ENCODE peak calls at places on chromosome 2, in ten cellular contexts. B is K562; Q is NCI-H446 treated with DMSO at 0.1 percent for 48 hours; E is retina; S is uterus; F is globus pallidus; L is skeletal muscle cell; V is sciatic nerve; Z is activated T-helper 1 cell treated with anti-CD3 and anti-CD28 coated beads, Interleukin-12 subunit alpha, Interleukin-12 subunit beta, Interleukin-2, Interleukin-4 antibody, amounts not matched to agents 30 ng/mL and 10 ng/mL and 1 ng/mL, durations not matched to agents 14 hours and 24 hours and 36 hours; D is aorta. O is an unnamed sample.

GRCh38 chr2:75476778-75477177 is 84.0 kb downstream of the EVA1A start:
- DNase-seq in Q (no peak), L (peak), V (no peak), Z (no peak), S (no peak), B (no peak), E (peak), D (no peak), F (no peak), O (no peak)

GRCh38 chr2:172655091-172655837 is 80.4 kb upstream of the RAPGEF4 start:
- DNase-seq in Q (no peak), L (peak), S (no peak), B (no peak), E (no peak), F (no peak), Z (no peak), D (no peak), V (no peak), O (no peak)

GRCh38 chr2:118371500-118371899 is 283.2 kb downstream of the INSIG2 start:
- DNase-seq in V (no peak), E (peak), D (no peak), F (peak), B (no peak), L (no peak), Q (no peak), Z (no peak), S (no peak), O (peak)

GRCh38 chr2:230312638-230313037 is 14.4 kb upstream of the SP140L start:
- DNase-seq in Q (no peak), S (no peak), F (no peak), D (no peak), B (no peak), L (no peak), Z (no peak), E (no peak), V (no peak), O (no peak)

GRCh38 chr2:30226144-30227032 is 4.9 kb upstream of the LBH start:
- DNase-seq in L (no peak), V (no peak), E (no peak), Q (no peak), S (no peak), F (no peak), Z (no peak), B (no peak), D (no peak), O (no peak)

GRCh38 chr2:233700028-233700635 is 7.4 kb downstream of the UGT1A6 start:
- DNase-seq in V (no peak), D (no peak), L (no peak), Q (no peak), Z (no peak), F (no peak), S (no peak), E (peak), B (no peak), O (peak)

GRCh38 chr2:27627963-27628766 is 647 bp downstream of the CCDC121 start:
- DNase-seq in E (peak), V (no peak), Q (no peak), F (no peak), Z (no peak), D (no peak), B (no peak), S (no peak), L (peak), O (peak)

GRCh38 chr2:45067859-45068642 is 58.8 kb upstream of the SIX2 start:
- DNase-seq in L (peak), S (no peak), E (peak), F (no peak), Z (no peak), D (no peak), V (no peak), B (no peak), Q (no peak), O (no peak)

GRCh38 chr2:102020596-102021170 is 28.9 kb downstream of the IL1R2 start:
- DNase-seq in Q (peak), F (peak), D (peak), E (peak), B (peak), V (peak), Z (peak), L (peak), S (peak), O (peak)

GRCh38 chr2:85255456-85255812 is 72.4 kb downstream of the TGOLN2 start:
- DNase-seq in S (no peak), E (no peak), Z (no peak), F (no peak), V (no peak), L (no peak), B (no peak), Q (no peak), D (no peak), O (no peak)

GRCh38 chr2:16127958-16128357 is 187.6 kb downstream of the MYCN start:
- DNase-seq in D (no peak), S (no peak), L (no peak), F (no peak), V (no peak), B (no peak), Z (no peak), Q (no peak), E (no peak), O (no peak)

GRCh38 chr2:196431957-196432356 is 207.6 kb upstream of the CCDC150 start:
- DNase-seq in F (peak), Z (no peak), S (no peak), E (no peak), L (no peak), V (no peak), Q (peak), D (no peak), B (no peak), O (peak)

GRCh38 chr2:28750316-28751101 is 1.1 kb upstream of the PPP1CB start:
- DNase-seq in E (peak), V (no peak), B (peak), D (no peak), F (peak), Q (no peak), L (no peak), S (no peak), Z (peak), O (peak)

GRCh38 chr2:66771359-66771978 is 336.5 kb downstream of the MEIS1 start:
- DNase-seq in V (no peak), S (no peak), L (no peak), E (no peak), Q (no peak), F (no peak), B (no peak), Z (no peak), D (no peak), O (no peak)

GRCh38 chr2:2662847-2663356 is 331.8 kb upstream of the MYT1L start:
- DNase-seq in Q (no peak), L (no peak), V (no peak), S (no peak), Z (no peak), F (no peak), E (no peak), D (no peak), B (no peak), O (no peak)

GRCh38 chr2:160388464-160389263 is 104.9 kb downstream of the RBMS1 start:
- DNase-seq in Q (no peak), S (no peak), Z (peak), F (peak), B (no peak), L (no peak), E (peak), D (no peak), V (no peak), O (peak)

GRCh38 chr2:238286551-238286950 is 1.9 kb downstream of the PER2 start:
- DNase-seq in V (no peak), L (peak), Q (peak), Z (no peak), F (no peak), B (no peak), D (peak), E (no peak), S (peak), O (peak)

GRCh38 chr2:20611077-20611843 is 39.6 kb downstream of the HS1BP3 start:
- DNase-seq in Q (no peak), V (peak), E (no peak), D (peak), F (no peak), S (peak), Z (no peak), B (peak), L (peak), O (peak)

GRCh38 chr2:196546151-196546919 is 93.2 kb upstream of the CCDC150 start:
- DNase-seq in V (no peak), S (no peak), B (no peak), Q (no peak), L (no peak), E (no peak), F (no peak), Z (no peak), D (no peak), O (no peak)

GRCh38 chr2:45330617-45331016 is 280.4 kb downstream of the SRBD1 start:
- DNase-seq in V (no peak), E (no peak), D (no peak), S (no peak), Z (no peak), Q (no peak), L (no peak), B (no peak), F (no peak), O (no peak)

GRCh38 chr2:197309369-197310231 is 980 bp downstream of the ANKRD44 start:
- DNase-seq in D (peak), B (no peak), E (peak), Q (no peak), F (no peak), V (peak), S (peak), Z (peak), L (no peak), O (peak)

GRCh38 chr2:156435392-156435724 is 821 bp upstream of the GPD2 start:
- DNase-seq in Z (no peak), F (peak), D (no peak), S (no peak), B (no peak), V (no peak), Q (no peak), L (no peak), E (no peak), O (no peak)

GRCh38 chr2:33209976-33210375 is 263.2 kb downstream of the LTBP1 start:
- DNase-seq in E (no peak), S (no peak), F (no peak), D (no peak), Z (no peak), L (peak), B (no peak), Q (no peak), V (no peak), O (no peak)

GRCh38 chr2:198662916-198663315 is 794.8 kb downstream of the SATB2 start:
- DNase-seq in B (no peak), V (no peak), Q (no peak), S (no peak), L (no peak), E (no peak), Z (no peak), F (no peak), D (no peak), O (peak)

GRCh38 chr2:133352719-133353118 is 215.5 kb downstream of the NCKAP5 start:
- DNase-seq in B (no peak), S (peak), L (no peak), Q (no peak), E (no peak), F (no peak), D (no peak), V (no peak), Z (no peak), O (no peak)

GRCh38 chr2:174570325-174570958 is 27.2 kb downstream of the WIPF1 start:
- DNase-seq in B (no peak), V (no peak), Z (no peak), Q (no peak), L (no peak), S (no peak), E (no peak), F (no peak), D (no peak), O (no peak)

GRCh38 chr2:241412144-241412543 is 56.1 kb downstream of the FARP2 start:
- DNase-seq in E (no peak), Q (no peak), Z (no peak), D (no peak), S (no peak), F (no peak), L (peak), V (no peak), B (peak), O (no peak)

O was measured in Ammon's horn.